ENCODE peak calls at places on chromosomes 5 and 9, in nine cellular contexts. One of them, this sample, is unnamed.

GRCh38 chr5:73365301-73365853 is 83.2 kb downstream of the FOXD1 start:
- DNase-seq in fibroblast of mammary gland: peak; percentile 77
- DNase-seq in upper lobe of right lung: no peak
- DNase-seq in coronary artery: no peak
- DNase-seq in AG10803: peak; percentile 96
- DNase-seq in A673: no peak
- DNase-seq in cardiac muscle cell: peak; percentile 53
- DNase-seq in fibroblast of lung: peak; percentile 94
- DNase-seq in astrocyte of the cerebellum: peak; percentile 71
- DNase-seq in this sample: peak; percentile 85

GRCh38 chr5:177468329-177469058 is 4.9 kb downstream of the DBN1 start:
- DNase-seq in fibroblast of mammary gland: peak; percentile 58
- DNase-seq in upper lobe of right lung: no peak
- DNase-seq in coronary artery: no peak
- DNase-seq in AG10803: peak; percentile 78
- DNase-seq in A673: no peak
- DNase-seq in cardiac muscle cell: no peak
- DNase-seq in fibroblast of lung: peak; percentile 81
- DNase-seq in astrocyte of the cerebellum: no peak
- DNase-seq in this sample: peak; percentile 45

GRCh38 chr9:115015018-115015635 is 84.7 kb upstream of the TNFSF8 start:
- DNase-seq in fibroblast of mammary gland: peak; percentile 76
- DNase-seq in upper lobe of right lung: no peak
- DNase-seq in coronary artery: no peak
- DNase-seq in AG10803: peak; percentile 69
- DNase-seq in A673: peak; percentile 86
- DNase-seq in cardiac muscle cell: peak; percentile 84
- DNase-seq in fibroblast of lung: peak; percentile 47
- DNase-seq in astrocyte of the cerebellum: peak; percentile 15
- DNase-seq in this sample: peak; percentile 76

GRCh38 chr9:34675048-34675714 is 12.7 kb upstream of the CCL27 start:
- DNase-seq in fibroblast of mammary gland: peak; percentile 79
- DNase-seq in upper lobe of right lung: no peak
- DNase-seq in coronary artery: no peak
- DNase-seq in AG10803: peak; percentile 67
- DNase-seq in A673: peak; percentile 88
- DNase-seq in cardiac muscle cell: peak; percentile 85
- DNase-seq in fibroblast of lung: peak; percentile 42
- DNase-seq in astrocyte of the cerebellum: peak; percentile 29
- DNase-seq in this sample: peak; percentile 88

GRCh38 chr5:172765766-172766286 is 5.2 kb downstream of the DUSP1 start:
- DNase-seq in fibroblast of mammary gland: peak; percentile 95
- DNase-seq in upper lobe of right lung: no peak
- DNase-seq in coronary artery: no peak
- DNase-seq in AG10803: no peak
- DNase-seq in A673: no peak
- DNase-seq in cardiac muscle cell: peak; percentile 85
- DNase-seq in fibroblast of lung: no peak
- DNase-seq in astrocyte of the cerebellum: peak; percentile 91
- DNase-seq in this sample: peak; percentile 89

GRCh38 chr9:131096490-131097258 is at the start of gene AIF1L:
- DNase-seq in fibroblast of mammary gland: no peak
- DNase-seq in upper lobe of right lung: peak; percentile 73
- DNase-seq in coronary artery: no peak
- DNase-seq in AG10803: no peak
- DNase-seq in A673: peak; percentile 21
- DNase-seq in cardiac muscle cell: no peak
- DNase-seq in fibroblast of lung: no peak
- DNase-seq in astrocyte of the cerebellum: no peak
- DNase-seq in this sample: no peak

GRCh38 chr9:107542401-107542800 is 52.8 kb upstream of the KLF4 start:
- DNase-seq in fibroblast of mammary gland: peak; percentile 24
- DNase-seq in upper lobe of right lung: no peak
- DNase-seq in coronary artery: no peak
- DNase-seq in AG10803: no peak
- DNase-seq in A673: no peak
- DNase-seq in cardiac muscle cell: peak; percentile 23
- DNase-seq in fibroblast of lung: peak; percentile 9
- DNase-seq in astrocyte of the cerebellum: no peak
- DNase-seq in this sample: peak; percentile 67

GRCh38 chr5:138527170-138527569 is 15.9 kb downstream of the ETF1 start:
- DNase-seq in fibroblast of mammary gland: no peak
- DNase-seq in upper lobe of right lung: no peak
- DNase-seq in coronary artery: no peak
- DNase-seq in AG10803: no peak
- DNase-seq in A673: no peak
- DNase-seq in cardiac muscle cell: no peak
- DNase-seq in fibroblast of lung: no peak
- DNase-seq in astrocyte of the cerebellum: no peak
- DNase-seq in this sample: no peak

GRCh38 chr5:134521831-134522230 is 3.6 kb upstream of the JADE2 start:
- DNase-seq in fibroblast of mammary gland: no peak
- DNase-seq in upper lobe of right lung: no peak
- DNase-seq in coronary artery: no peak
- DNase-seq in AG10803: no peak
- DNase-seq in A673: no peak
- DNase-seq in cardiac muscle cell: no peak
- DNase-seq in fibroblast of lung: no peak
- DNase-seq in astrocyte of the cerebellum: no peak
- DNase-seq in this sample: no peak

GRCh38 chr9:98318041-98318790 is 62.8 kb upstream of the TBC1D2 start:
- DNase-seq in fibroblast of mammary gland: no peak
- DNase-seq in upper lobe of right lung: no peak
- DNase-seq in coronary artery: no peak
- DNase-seq in AG10803: no peak
- DNase-seq in A673: no peak
- DNase-seq in cardiac muscle cell: no peak
- DNase-seq in fibroblast of lung: no peak
- DNase-seq in astrocyte of the cerebellum: no peak
- DNase-seq in this sample: no peak

GRCh38 chr5:178826216-178826615 is 33.5 kb upstream of the ZNF354B start:
- DNase-seq in fibroblast of mammary gland: no peak
- DNase-seq in upper lobe of right lung: no peak
- DNase-seq in coronary artery: no peak
- DNase-seq in AG10803: no peak
- DNase-seq in A673: no peak
- DNase-seq in cardiac muscle cell: no peak
- DNase-seq in fibroblast of lung: no peak
- DNase-seq in astrocyte of the cerebellum: no peak
- DNase-seq in this sample: no peak

GRCh38 chr5:44952376-44952775 is 143.6 kb downstream of the MRPS30 start:
- DNase-seq in fibroblast of mammary gland: peak; percentile 42
- DNase-seq in upper lobe of right lung: no peak
- DNase-seq in coronary artery: no peak
- DNase-seq in AG10803: peak; percentile 43
- DNase-seq in A673: peak; percentile 80
- DNase-seq in cardiac muscle cell: peak; percentile 7
- DNase-seq in fibroblast of lung: peak; percentile 20
- DNase-seq in astrocyte of the cerebellum: peak; percentile 5
- DNase-seq in this sample: peak; percentile 49

GRCh38 chr9:109977521-109977920 is 197.5 kb downstream of the PALM2AKAP2 start:
- DNase-seq in fibroblast of mammary gland: no peak
- DNase-seq in upper lobe of right lung: no peak
- DNase-seq in coronary artery: no peak
- DNase-seq in AG10803: no peak
- DNase-seq in A673: no peak
- DNase-seq in cardiac muscle cell: no peak
- DNase-seq in fibroblast of lung: no peak
- DNase-seq in astrocyte of the cerebellum: no peak
- DNase-seq in this sample: no peak

DNA sequence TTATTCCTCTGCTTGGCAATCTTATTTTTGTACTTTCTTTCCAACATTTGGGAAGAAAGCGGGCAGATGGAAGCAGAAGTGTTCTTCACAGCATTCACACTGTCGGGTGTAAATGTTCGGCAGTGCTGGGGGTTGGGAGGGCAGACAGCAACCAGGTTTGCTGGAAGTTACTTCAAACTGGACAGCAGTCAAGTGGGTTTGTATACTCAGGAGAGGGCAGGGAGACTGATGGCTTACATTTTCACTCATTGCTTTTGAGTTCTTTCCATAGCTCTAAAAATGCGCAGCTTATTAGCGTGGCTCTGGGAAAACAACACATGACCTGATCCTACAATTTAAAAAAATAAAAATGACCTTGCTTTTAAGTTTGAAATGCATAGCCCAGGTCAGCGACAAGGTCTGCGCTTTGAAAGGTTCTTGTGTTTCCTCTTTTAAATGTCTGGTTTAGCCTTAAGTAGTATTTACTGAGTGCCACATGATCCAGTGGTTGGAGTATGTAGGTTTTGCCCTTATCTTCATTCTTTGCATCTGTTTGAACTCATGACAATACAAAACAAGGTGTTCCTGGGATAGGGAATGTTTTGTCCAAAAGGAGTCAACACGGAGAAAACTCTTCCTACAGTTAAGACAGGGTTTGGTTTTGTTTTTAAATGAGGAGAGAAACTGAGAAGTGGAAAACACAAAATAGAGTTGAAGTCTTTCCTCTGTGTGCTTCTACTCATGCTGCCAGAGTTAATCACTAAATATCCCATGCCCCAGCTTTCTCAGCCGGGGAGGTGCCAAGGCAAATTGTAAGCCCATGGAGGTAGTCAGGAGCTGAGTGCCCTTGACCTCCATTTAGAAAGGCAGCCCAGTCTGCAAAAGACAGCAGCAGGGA is 132.7 kb upstream of the DMRT1 start:
- DNase-seq in fibroblast of mammary gland: no peak
- DNase-seq in upper lobe of right lung: no peak
- DNase-seq in coronary artery: peak; percentile 56
- DNase-seq in AG10803: no peak
- DNase-seq in A673: no peak
- DNase-seq in cardiac muscle cell: no peak
- DNase-seq in fibroblast of lung: no peak
- DNase-seq in astrocyte of the cerebellum: no peak
- DNase-seq in this sample: no peak
- H3K4me3 ChIP-seq in fibroblast of mammary gland: peak overlapping the region; percentile 59
- H3K4me3 ChIP-seq in upper lobe of right lung: peak overlapping the region; percentile 0
- H3K4me3 ChIP-seq in coronary artery: peak overlapping the region; percentile 65
- H3K4me3 ChIP-seq in AG10803: peak overlapping the region; percentile 59
- H3K4me3 ChIP-seq in A673: no peak overlapping the region
- H3K4me3 ChIP-seq in cardiac muscle cell: no peak overlapping the region
- H3K4me3 ChIP-seq in fibroblast of lung: peak overlapping the region; percentile 19
- H3K4me3 ChIP-seq in astrocyte of the cerebellum: peak overlapping the region; percentile 6
- H3K4me3 ChIP-seq in this sample: peak overlapping the region; percentile 19

GRCh38 chr9:133474853-133475252 is 4.0 kb downstream of the SLC2A6 start:
- DNase-seq in fibroblast of mammary gland: no peak
- DNase-seq in upper lobe of right lung: no peak
- DNase-seq in coronary artery: no peak
- DNase-seq in AG10803: no peak
- DNase-seq in A673: no peak
- DNase-seq in cardiac muscle cell: no peak
- DNase-seq in fibroblast of lung: no peak
- DNase-seq in astrocyte of the cerebellum: no peak
- DNase-seq in this sample: no peak
- TF ChIP-seq CTCF in fibroblast of mammary gland: no peak
- TF ChIP-seq CTCF in upper lobe of right lung: no peak
- TF ChIP-seq CTCF in coronary artery: no peak
- TF ChIP-seq CTCF in AG10803: no peak
- TF ChIP-seq CTCF in A673: no peak
- TF ChIP-seq CTCF in cardiac muscle cell: no peak
- TF ChIP-seq CTCF in fibroblast of lung: no peak
- TF ChIP-seq CTCF in astrocyte of the cerebellum: no peak
- TF ChIP-seq CTCF in this sample: no peak

GRCh38 chr9:73153793-73154227 is 2.1 kb downstream of the ANXA1 start:
- DNase-seq in fibroblast of mammary gland: peak; percentile 76
- DNase-seq in upper lobe of right lung: no peak
- DNase-seq in coronary artery: no peak
- DNase-seq in AG10803: peak; percentile 64
- DNase-seq in A673: peak; percentile 55
- DNase-seq in cardiac muscle cell: peak; percentile 57
- DNase-seq in fibroblast of lung: peak; percentile 74
- DNase-seq in astrocyte of the cerebellum: no peak
- DNase-seq in this sample: peak; percentile 45

GRCh38 chr9:73154760-73155159 is 3.1 kb downstream of the ANXA1 start:
- DNase-seq in fibroblast of mammary gland: peak; percentile 43
- DNase-seq in upper lobe of right lung: no peak
- DNase-seq in coronary artery: no peak
- DNase-seq in AG10803: no peak
- DNase-seq in A673: peak; percentile 21
- DNase-seq in cardiac muscle cell: no peak
- DNase-seq in fibroblast of lung: peak; percentile 22
- DNase-seq in astrocyte of the cerebellum: no peak
- DNase-seq in this sample: no peak

GRCh38 chr9:73155389-73155788 is 3.7 kb downstream of the ANXA1 start:
- DNase-seq in fibroblast of mammary gland: no peak
- DNase-seq in upper lobe of right lung: no peak
- DNase-seq in coronary artery: no peak
- DNase-seq in AG10803: no peak
- DNase-seq in A673: peak; percentile 60
- DNase-seq in cardiac muscle cell: no peak
- DNase-seq in fibroblast of lung: no peak
- DNase-seq in astrocyte of the cerebellum: no peak
- DNase-seq in this sample: no peak

GRCh38 chr9:73152953-73153352 is 1.3 kb downstream of the ANXA1 start:
- DNase-seq in fibroblast of mammary gland: peak; percentile 48
- DNase-seq in upper lobe of right lung: no peak
- DNase-seq in coronary artery: no peak
- DNase-seq in AG10803: peak; percentile 71
- DNase-seq in A673: no peak
- DNase-seq in cardiac muscle cell: peak; percentile 51
- DNase-seq in fibroblast of lung: peak; percentile 49
- DNase-seq in astrocyte of the cerebellum: no peak
- DNase-seq in this sample: peak; percentile 63

DNA sequence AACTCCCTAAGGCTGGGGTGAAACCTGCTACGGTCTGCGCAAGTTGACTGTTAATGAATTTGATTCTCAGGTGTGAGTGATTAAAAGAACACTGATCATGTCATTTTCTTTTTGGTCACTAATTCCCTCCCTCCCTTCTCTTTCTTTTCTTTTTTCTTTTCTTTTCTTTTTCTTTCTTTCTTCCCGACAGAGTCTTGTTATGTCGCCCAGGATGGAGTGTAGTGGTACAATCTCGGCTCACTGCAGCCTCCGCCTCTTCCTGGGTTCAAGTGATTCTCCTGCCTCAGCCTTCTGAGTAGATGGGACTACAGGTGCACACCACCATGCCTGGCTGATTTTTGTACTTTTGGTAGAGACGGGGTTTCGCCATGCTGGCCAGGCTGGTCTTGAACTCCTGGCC is 2.6 kb downstream of the ANXA1 start:
- DNase-seq in fibroblast of mammary gland: no peak
- DNase-seq in upper lobe of right lung: no peak
- DNase-seq in coronary artery: no peak
- DNase-seq in AG10803: no peak
- DNase-seq in A673: no peak
- DNase-seq in cardiac muscle cell: no peak
- DNase-seq in fibroblast of lung: no peak
- DNase-seq in astrocyte of the cerebellum: no peak
- DNase-seq in this sample: no peak
- H3K4me3 ChIP-seq in fibroblast of mammary gland: peak overlapping the region; percentile 84
- H3K4me3 ChIP-seq in upper lobe of right lung: peak overlapping the region; percentile 58
- H3K4me3 ChIP-seq in coronary artery: peak overlapping the region; percentile 71
- H3K4me3 ChIP-seq in AG10803: peak overlapping the region; percentile 59
- H3K4me3 ChIP-seq in A673: peak overlapping the region; percentile 65
- H3K4me3 ChIP-seq in cardiac muscle cell: no peak overlapping the region
- H3K4me3 ChIP-seq in fibroblast of lung: peak overlapping the region; percentile 79
- H3K4me3 ChIP-seq in astrocyte of the cerebellum: peak overlapping the region; percentile 68
- H3K4me3 ChIP-seq in this sample: peak overlapping the region; percentile 40

GRCh38 chr5:10133830-10134229 is 115.9 kb downstream of the ATPSCKMT start:
- DNase-seq in fibroblast of mammary gland: no peak
- DNase-seq in upper lobe of right lung: no peak
- DNase-seq in coronary artery: no peak
- DNase-seq in AG10803: peak; percentile 45
- DNase-seq in A673: peak; percentile 12
- DNase-seq in cardiac muscle cell: peak; percentile 31
- DNase-seq in fibroblast of lung: no peak
- DNase-seq in astrocyte of the cerebellum: no peak
- DNase-seq in this sample: peak; percentile 50
- TF ChIP-seq CTCF in fibroblast of mammary gland: no peak
- TF ChIP-seq CTCF in upper lobe of right lung: no peak
- TF ChIP-seq CTCF in coronary artery: no peak
- TF ChIP-seq CTCF in AG10803: peak; percentile 36
- TF ChIP-seq CTCF in A673: no peak
- TF ChIP-seq CTCF in cardiac muscle cell: no peak
- TF ChIP-seq CTCF in fibroblast of lung: no peak
- TF ChIP-seq CTCF in astrocyte of the cerebellum: no peak
- TF ChIP-seq CTCF in this sample: no peak